ENCODE peak calls at places on chromosomes 7 and 10, in ten cellular contexts. J, T, Z, A, R, X, Q, F, W and M are unnamed samples.

GRCh38 chr7:128053023-128053422 is 21.8 kb upstream of the LRRC4 start:
- DNase-seq in Z (no peak), F (no peak), A (no peak), T (no peak), X (no peak), R (no peak), Q (no peak), W (no peak), J (no peak), M (no peak)

GRCh38 chr7:91826377-91826776 is 54.1 kb downstream of the MTERF1 start:
- DNase-seq in Q (no peak), W (no peak), J (no peak), Z (no peak), F (no peak), T (no peak), A (no peak), R (no peak), X (no peak), M (no peak)

GRCh38 chr10:96850825-96851224 is 18.7 kb downstream of the LCOR start:
- DNase-seq in X (no peak), F (no peak), Q (no peak), J (no peak), A (no peak), R (no peak), W (peak), Z (no peak), T (no peak), M (no peak)

GRCh38 chr10:42422911-42423310 is 215.5 kb downstream of the ZNF33B start:
- DNase-seq in T (no peak), F (no peak), R (no peak), X (no peak), A (no peak), W (no peak), Z (no peak), Q (no peak), J (no peak), M (no peak)

GRCh38 chr7:22001345-22002004 is 55.8 kb upstream of the CDCA7L start:
- DNase-seq in Z (no peak), X (no peak), Q (no peak), R (no peak), T (no peak), W (peak), A (no peak), J (no peak), F (no peak), M (peak)

GRCh38 chr10:97029271-97029670 is 156.5 kb downstream of the SLIT1 start:
- DNase-seq in Z (no peak), R (no peak), J (no peak), X (no peak), T (no peak), A (no peak), W (no peak), F (no peak), Q (no peak), M (no peak)

GRCh38 chr7:1225462-1226154 is 7.1 kb upstream of the UNCX start:
- DNase-seq in Q (no peak), F (peak), R (no peak), J (no peak), W (no peak), X (peak), Z (no peak), A (no peak), T (no peak), M (no peak)

GRCh38 chr7:85464042-85464651 is 277.3 kb upstream of the SEMA3D start:
- DNase-seq in Z (no peak), F (no peak), X (no peak), A (no peak), J (no peak), Q (no peak), R (no peak), T (no peak), W (no peak), M (no peak)

GRCh38 chr10:815338-816104 is 116.0 kb downstream of the LARP4B start:
- DNase-seq in A (no peak), F (no peak), X (no peak), Q (no peak), J (no peak), R (no peak), Z (no peak), W (no peak), T (no peak), M (peak)

GRCh38 chr10:49614242-49615198 is 683 bp downstream of the CHAT start:
- DNase-seq in A (no peak), X (peak), Z (no peak), Q (no peak), T (no peak), R (no peak), F (no peak), W (no peak), J (no peak), M (no peak)

GRCh38 chr10:130761896-130762295 is 549.6 kb downstream of the TCERG1L start:
- DNase-seq in F (no peak), J (no peak), Q (no peak), A (no peak), R (no peak), W (no peak), X (no peak), T (no peak), Z (no peak), M (no peak)

GRCh38 chr7:26853788-26854393 is 10.5 kb downstream of the SKAP2 start:
- DNase-seq in J (no peak), W (peak), A (no peak), F (no peak), R (no peak), Q (no peak), Z (no peak), X (no peak), T (no peak), M (no peak)

GRCh38 chr7:36474283-36475010 is 84.8 kb downstream of the ANLN start:
- DNase-seq in Z (no peak), T (no peak), W (peak), A (no peak), Q (no peak), R (no peak), F (no peak), J (no peak), X (no peak), M (no peak)

GRCh38 chr10:44930904-44931620 is 19.9 kb downstream of the TMEM72 start:
- DNase-seq in X (no peak), A (no peak), W (no peak), Z (no peak), T (no peak), Q (no peak), J (no peak), F (no peak), R (no peak), M (no peak)

GRCh38 chr7:76300210-76300731 is 2.2 kb upstream of the HSPB1 start:
- DNase-seq in Q (no peak), A (no peak), W (no peak), X (no peak), T (no peak), F (peak), Z (no peak), J (no peak), R (no peak), M (no peak)

GRCh38 chr7:136074840-136075239 is 97.7 kb upstream of the MTPN start:
- DNase-seq in X (no peak), T (no peak), R (no peak), F (no peak), Q (no peak), A (no peak), W (no peak), Z (no peak), J (no peak), M (no peak)

GRCh38 chr10:112631501-112632410 is 184.7 kb downstream of the VTI1A start:
- DNase-seq in X (no peak), A (no peak), Z (no peak), T (no peak), F (no peak), J (no peak), R (no peak), W (no peak), Q (no peak), M (no peak)

GRCh38 chr10:121245799-121246198 is 352.4 kb downstream of the FGFR2 start:
- DNase-seq in Z (no peak), A (no peak), R (no peak), W (no peak), T (no peak), X (no peak), F (no peak), J (no peak), Q (no peak), M (no peak)

GRCh38 chr10:986137-986825 is 2.0 kb upstream of the GTPBP4 start:
- DNase-seq in R (no peak), F (peak), W (no peak), X (no peak), J (no peak), A (no peak), T (no peak), Q (no peak), Z (no peak), M (no peak)

GRCh38 chr7:79880312-79880711 is 254.3 kb upstream of the GNAI1 start:
- DNase-seq in Q (no peak), Z (no peak), R (no peak), J (no peak), F (no peak), A (no peak), X (peak), W (no peak), T (no peak), M (no peak)

GRCh38 chr10:62562101-62562500 is 187.9 kb downstream of the ZNF365 start:
- DNase-seq in R (no peak), Q (no peak), Z (no peak), T (no peak), A (no peak), F (no peak), J (no peak), W (no peak), X (no peak), M (no peak)

GRCh38 chr7:132709971-132710567 is 133.8 kb upstream of the PLXNA4 start:
- DNase-seq in J (no peak), R (no peak), F (peak), Z (no peak), A (no peak), T (no peak), Q (no peak), W (no peak), X (peak), M (no peak)

GRCh38 chr7:140312141-140312846 is 86.0 kb downstream of the SLC37A3 start:
- DNase-seq in J (no peak), X (no peak), T (no peak), Q (no peak), Z (no peak), R (no peak), F (no peak), A (no peak), W (no peak), M (no peak)

GRCh38 chr7:82594665-82595064 is 151.1 kb upstream of the CACNA2D1 start:
- DNase-seq in T (no peak), W (no peak), J (no peak), X (no peak), Z (no peak), A (no peak), F (no peak), Q (no peak), R (no peak), M (no peak)

GRCh38 chr10:85792533-85792858 is 574.1 kb downstream of the GRID1 start:
- DNase-seq in Z (no peak), J (no peak), F (no peak), A (no peak), W (no peak), T (no peak), R (no peak), Q (no peak), X (no peak), M (no peak)

GRCh38 chr7:29988391-29989256 is 977 bp downstream of the SCRN1 start:
- DNase-seq in X (peak), T (peak), Z (peak), R (peak), A (peak), F (peak), W (no peak), Q (peak), J (no peak), M (no peak)

GRCh38 chr10:116163732-116164131 is 109.3 kb downstream of the GFRA1 start:
- DNase-seq in Q (no peak), X (no peak), R (no peak), Z (no peak), T (no peak), F (no peak), W (no peak), J (no peak), A (no peak), M (no peak)

GRCh38 chr7:64182036-64182790 is 24.8 kb upstream of the ZNF735 start:
- DNase-seq in Z (no peak), R (no peak), A (no peak), W (no peak), Q (no peak), J (no peak), X (no peak), T (no peak), F (no peak), M (no peak)

GRCh38 chr10:86688398-86688921 is 20.1 kb downstream of the LDB3 start:
- DNase-seq in R (no peak), A (peak), Z (peak), W (peak), F (peak), T (peak), X (peak), Q (peak), J (peak), M (no peak)

GRCh38 chr7:42502022-42502421 is 265.0 kb upstream of the GLI3 start:
- DNase-seq in J (no peak), T (no peak), X (no peak), A (no peak), F (no peak), W (no peak), R (no peak), Z (no peak), Q (no peak), M (no peak)

GRCh38 chr7:108515636-108516035 is 10.3 kb downstream of the PNPLA8 start:
- DNase-seq in A (no peak), F (no peak), Z (no peak), W (no peak), Q (no peak), J (no peak), X (no peak), R (no peak), T (no peak), M (no peak)

GRCh38 chr7:149610441-149611011 is 112.9 kb upstream of the ZNF746 start:
- DNase-seq in X (no peak), Q (peak), A (no peak), W (no peak), F (no peak), R (no peak), Z (no peak), T (no peak), J (no peak), M (no peak)

GRCh38 chr10:99524050-99524666 is 8.6 kb upstream of the NKX2-3 start:
- DNase-seq in F (no peak), Q (no peak), J (no peak), T (no peak), X (no peak), W (no peak), Z (no peak), A (no peak), R (no peak), M (no peak)

GRCh38 chr10:99522511-99523250 is 10.1 kb upstream of the NKX2-3 start:
- DNase-seq in Z (no peak), W (no peak), T (no peak), F (no peak), R (no peak), Q (no peak), J (no peak), A (no peak), X (no peak), M (no peak)

GRCh38 chr10:99522078-99522479 is 10.7 kb upstream of the NKX2-3 start:
- DNase-seq in R (no peak), A (no peak), T (no peak), F (no peak), W (no peak), Z (no peak), J (no peak), X (no peak), Q (no peak), M (no peak)

GRCh38 chr10:99524736-99525380 is 7.9 kb upstream of the NKX2-3 start:
- DNase-seq in R (no peak), F (no peak), Z (no peak), T (no peak), W (no peak), X (no peak), J (no peak), A (no peak), Q (no peak), M (no peak)

DNA sequence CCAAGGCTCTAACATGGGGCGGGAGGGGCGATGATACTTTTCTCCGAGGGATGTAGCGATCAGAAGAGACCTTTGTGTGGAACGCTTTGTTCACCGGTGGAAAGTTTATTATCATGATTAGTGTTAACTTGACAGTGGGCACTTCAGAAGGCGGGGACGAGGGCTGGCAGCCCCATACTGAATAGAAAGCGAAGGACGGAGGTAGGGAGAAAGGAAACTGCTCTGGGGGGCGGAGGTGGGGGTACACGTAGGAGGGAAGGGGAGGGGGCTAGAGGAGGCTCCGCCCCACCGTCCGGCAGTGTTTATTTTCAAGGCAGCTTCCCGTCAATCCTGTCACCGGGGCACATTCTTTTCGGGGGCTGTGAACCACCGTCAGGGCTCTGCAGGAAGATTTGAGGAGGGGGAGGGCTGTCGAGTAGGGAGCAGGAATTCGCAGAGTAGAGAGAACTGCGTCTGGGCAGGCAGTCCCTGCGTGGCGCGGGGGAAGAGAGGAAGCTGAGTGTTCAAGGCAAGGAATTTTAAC is 9.4 kb upstream of the NKX2-3 start:
- DNase-seq in F (no peak), W (no peak), T (no peak), J (no peak), A (no peak), X (no peak), Z (no peak), Q (no peak), R (no peak), M (no peak)
- TF ChIP-seq CTCF in F (no peak), W (no peak), T (no peak), J (no peak), A (no peak), X (no peak), Z (no peak), Q (no peak), R (no peak), M (no peak)

DNA sequence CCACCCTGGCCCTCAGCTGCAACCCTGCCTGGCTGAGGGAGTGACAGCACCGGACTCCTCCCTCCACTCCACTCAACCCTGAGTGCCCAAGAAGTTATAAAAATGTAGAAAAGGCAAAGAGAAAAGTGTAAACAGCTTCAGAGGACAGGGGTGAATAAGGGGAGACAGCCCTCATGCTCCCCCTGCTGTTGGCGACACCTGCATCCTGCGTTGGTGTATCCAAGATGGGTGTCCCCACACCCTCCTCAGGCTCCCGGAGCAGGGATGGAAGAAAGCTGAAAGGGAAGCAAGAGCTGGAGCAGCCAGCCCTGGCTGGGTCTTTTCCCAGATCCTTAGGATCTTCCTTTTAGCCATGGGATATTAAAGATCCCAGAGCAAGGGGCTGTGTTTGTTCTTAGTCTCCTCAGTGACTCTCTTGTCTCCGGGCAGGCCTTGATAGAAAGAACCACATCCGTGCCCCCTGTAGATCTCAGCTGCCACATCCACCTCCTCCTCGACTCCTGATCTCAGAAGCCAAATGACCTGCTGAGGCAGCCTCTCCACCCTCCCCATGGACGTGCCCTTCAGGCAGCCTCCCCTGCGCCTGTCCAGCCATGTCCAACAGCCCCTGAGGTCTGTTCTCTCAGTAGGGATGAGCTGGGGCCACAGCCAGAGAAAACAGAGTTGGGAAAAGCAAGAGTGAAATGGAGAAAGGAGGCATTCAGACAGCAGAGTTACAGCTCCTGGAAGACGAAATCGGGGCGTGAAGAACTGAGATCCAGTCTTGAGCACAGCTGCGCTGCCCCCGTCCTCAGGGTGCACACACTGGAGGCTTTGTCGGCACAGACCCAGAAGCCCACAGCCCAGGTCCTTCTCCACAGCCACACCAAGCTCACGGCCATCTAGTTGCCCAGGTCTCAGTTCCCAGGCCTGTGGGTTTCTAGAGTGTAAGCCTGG is 6.8 kb downstream of the FAM131B start:
- DNase-seq in J (no peak), T (no peak), Q (no peak), F (no peak), W (no peak), Z (no peak), R (no peak), A (no peak), X (no peak), M (no peak)
- TF ChIP-seq CTCF in J (no peak), T (no peak), Q (no peak), F (no peak), W (peak), Z (no peak), R (no peak), A (no peak), X (no peak), M (no peak)

GRCh38 chr7:2804227-2804763 is 39.8 kb downstream of the GNA12 start:
- DNase-seq in F (no peak), T (no peak), W (no peak), J (no peak), X (no peak), R (no peak), Z (no peak), A (no peak), Q (no peak), M (no peak)
- TF ChIP-seq CTCF in F (no peak), T (no peak), W (no peak), J (no peak), X (peak), R (no peak), Z (no peak), A (no peak), Q (no peak), M (no peak)

DNA sequence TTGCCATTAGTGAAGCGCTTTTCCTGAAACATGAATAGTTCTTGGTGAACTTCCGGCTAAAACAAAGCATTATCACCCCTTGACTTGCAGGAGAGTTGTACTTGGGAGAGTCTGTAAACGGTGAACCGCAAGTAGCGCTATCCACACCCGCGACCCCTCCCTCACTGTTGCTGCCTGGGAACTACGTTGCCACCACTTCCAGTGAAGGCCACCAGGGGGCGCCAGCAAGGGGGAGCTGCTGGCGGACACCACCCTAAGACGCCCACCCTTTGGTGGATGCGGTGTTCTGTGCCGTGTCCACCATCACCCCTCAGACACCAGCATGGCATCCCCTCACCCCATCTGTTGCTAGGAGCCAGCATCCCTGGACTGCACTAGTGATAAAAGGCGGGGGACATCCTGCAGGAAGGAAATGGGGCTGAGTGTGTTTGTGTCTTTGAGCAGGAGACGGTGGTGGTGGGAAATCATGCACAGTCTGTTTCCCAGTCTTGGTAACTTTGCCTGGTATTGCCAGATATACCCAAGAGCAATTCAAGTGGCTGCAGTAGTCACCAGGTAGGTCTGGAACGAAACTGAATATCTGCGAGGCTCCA is 298.2 kb downstream of the FRMD4A start:
- DNase-seq in Z (no peak), X (peak), J (no peak), Q (no peak), R (no peak), T (no peak), F (peak), W (no peak), A (peak), M (no peak)
- TF ChIP-seq CTCF in Z (peak), X (peak), J (peak), Q (peak), R (peak), T (no peak), F (peak), W (peak), A (no peak), M (peak)